ENCODE peak calls at places on chromosomes 7 and 10, in six cellular contexts. One of them, this sample, is unnamed.

GRCh38 chr10:75469018-75469616 is 37.7 kb downstream of the LRMDA start:
- DNase-seq in psoas muscle: peak; percentile 57
- DNase-seq in hepatocyte: peak; percentile 74
- DNase-seq in pancreas: no peak
- DNase-seq in GM23248: peak; percentile 97
- DNase-seq in fibroblast of lung: peak; percentile 99
- DNase-seq in this sample: no peak

GRCh38 chr10:33008499-33009243 is 50.6 kb upstream of the ITGB1 start:
- DNase-seq in psoas muscle: no peak
- DNase-seq in hepatocyte: peak; percentile 90
- DNase-seq in pancreas: peak; percentile 39
- DNase-seq in GM23248: peak; percentile 89
- DNase-seq in fibroblast of lung: peak; percentile 92
- DNase-seq in this sample: no peak

GRCh38 chr10:46233101-46233500 is 53.7 kb upstream of the ANTXRL start:
- DNase-seq in psoas muscle: no peak
- DNase-seq in hepatocyte: no peak
- DNase-seq in pancreas: no peak
- DNase-seq in GM23248: no peak
- DNase-seq in fibroblast of lung: no peak
- DNase-seq in this sample: no peak

GRCh38 chr7:75573477-75574019 is 81.4 kb downstream of the SPDYE5 start:
- DNase-seq in psoas muscle: no peak
- DNase-seq in hepatocyte: no peak
- DNase-seq in pancreas: no peak
- DNase-seq in GM23248: no peak
- DNase-seq in fibroblast of lung: no peak
- DNase-seq in this sample: no peak

GRCh38 chr10:4684434-4684833 is 141.6 kb upstream of the AKR1E2 start:
- DNase-seq in psoas muscle: no peak
- DNase-seq in hepatocyte: no peak
- DNase-seq in pancreas: no peak
- DNase-seq in GM23248: peak; percentile 54
- DNase-seq in fibroblast of lung: no peak
- DNase-seq in this sample: no peak

GRCh38 chr10:124116771-124117510 is 23.5 kb upstream of the CHST15 start:
- DNase-seq in psoas muscle: no peak
- DNase-seq in hepatocyte: no peak
- DNase-seq in pancreas: no peak
- DNase-seq in GM23248: no peak
- DNase-seq in fibroblast of lung: no peak
- DNase-seq in this sample: no peak

GRCh38 chr10:56722912-56723311 is 361.9 kb upstream of the ZWINT start:
- DNase-seq in psoas muscle: no peak
- DNase-seq in hepatocyte: no peak
- DNase-seq in pancreas: no peak
- DNase-seq in GM23248: no peak
- DNase-seq in fibroblast of lung: no peak
- DNase-seq in this sample: no peak

GRCh38 chr10:32877915-32878314 is 80.1 kb downstream of the ITGB1 start:
- DNase-seq in psoas muscle: no peak
- DNase-seq in hepatocyte: no peak
- DNase-seq in pancreas: no peak
- DNase-seq in GM23248: no peak
- DNase-seq in fibroblast of lung: no peak
- DNase-seq in this sample: no peak

GRCh38 chr7:158125091-158125490 is 462.5 kb downstream of the PTPRN2 start:
- DNase-seq in psoas muscle: no peak
- DNase-seq in hepatocyte: no peak
- DNase-seq in pancreas: no peak
- DNase-seq in GM23248: no peak
- DNase-seq in fibroblast of lung: no peak
- DNase-seq in this sample: no peak

GRCh38 chr10:132281915-132282666 is 25.7 kb downstream of the STK32C start:
- DNase-seq in psoas muscle: peak; percentile 16
- DNase-seq in hepatocyte: no peak
- DNase-seq in pancreas: no peak
- DNase-seq in GM23248: no peak
- DNase-seq in fibroblast of lung: no peak
- DNase-seq in this sample: peak; percentile 41

GRCh38 chr10:42975005-42975493 is 101.8 kb upstream of the RET start:
- DNase-seq in psoas muscle: no peak
- DNase-seq in hepatocyte: no peak
- DNase-seq in pancreas: peak; percentile 6
- DNase-seq in GM23248: no peak
- DNase-seq in fibroblast of lung: no peak
- DNase-seq in this sample: peak; percentile 35

GRCh38 chr10:112907893-112908292 is 42.2 kb upstream of the TCF7L2 start:
- DNase-seq in psoas muscle: no peak
- DNase-seq in hepatocyte: no peak
- DNase-seq in pancreas: no peak
- DNase-seq in GM23248: peak; percentile 23
- DNase-seq in fibroblast of lung: no peak
- DNase-seq in this sample: no peak

GRCh38 chr10:2488606-2489005 is 578.7 kb upstream of the PFKP start:
- DNase-seq in psoas muscle: no peak
- DNase-seq in hepatocyte: no peak
- DNase-seq in pancreas: no peak
- DNase-seq in GM23248: no peak
- DNase-seq in fibroblast of lung: no peak
- DNase-seq in this sample: no peak

GRCh38 chr10:89391882-89392756 is at the start of gene IFIT1:
- DNase-seq in psoas muscle: no peak
- DNase-seq in hepatocyte: peak; percentile 79
- DNase-seq in pancreas: no peak
- DNase-seq in GM23248: peak; percentile 91
- DNase-seq in fibroblast of lung: peak; percentile 96
- DNase-seq in this sample: no peak

GRCh38 chr10:30431435-30431911 is 2.5 kb upstream of the MAP3K8 start:
- DNase-seq in psoas muscle: peak; percentile 32
- DNase-seq in hepatocyte: no peak
- DNase-seq in pancreas: no peak
- DNase-seq in GM23248: peak; percentile 66
- DNase-seq in fibroblast of lung: peak; percentile 42
- DNase-seq in this sample: no peak

GRCh38 chr7:19397917-19398316 is 252.7 kb upstream of the FERD3L start:
- DNase-seq in psoas muscle: no peak
- DNase-seq in hepatocyte: no peak
- DNase-seq in pancreas: no peak
- DNase-seq in GM23248: no peak
- DNase-seq in fibroblast of lung: peak; percentile 63
- DNase-seq in this sample: no peak

GRCh38 chr7:101172005-101172853 is 6.9 kb upstream of the VGF start:
- DNase-seq in psoas muscle: no peak
- DNase-seq in hepatocyte: no peak
- DNase-seq in pancreas: peak; percentile 48
- DNase-seq in GM23248: no peak
- DNase-seq in fibroblast of lung: no peak
- DNase-seq in this sample: no peak

GRCh38 chr7:73606801-73607691 is 17.3 kb downstream of the MLXIPL start:
- DNase-seq in psoas muscle: peak; percentile 59
- DNase-seq in hepatocyte: peak; percentile 77
- DNase-seq in pancreas: peak; percentile 64
- DNase-seq in GM23248: peak; percentile 53
- DNase-seq in fibroblast of lung: peak; percentile 34
- DNase-seq in this sample: peak; percentile 72

GRCh38 chr7:1809070-1809469 is 139.0 kb downstream of the ELFN1 start:
- DNase-seq in psoas muscle: no peak
- DNase-seq in hepatocyte: no peak
- DNase-seq in pancreas: no peak
- DNase-seq in GM23248: no peak
- DNase-seq in fibroblast of lung: no peak
- DNase-seq in this sample: no peak

GRCh38 chr7:119931230-119931824 is 341.6 kb upstream of the KCND2 start:
- DNase-seq in psoas muscle: no peak
- DNase-seq in hepatocyte: no peak
- DNase-seq in pancreas: no peak
- DNase-seq in GM23248: peak; percentile 4
- DNase-seq in fibroblast of lung: no peak
- DNase-seq in this sample: no peak

GRCh38 chr7:84455788-84456187 is 261.2 kb upstream of the SEMA3A start:
- DNase-seq in psoas muscle: no peak
- DNase-seq in hepatocyte: no peak
- DNase-seq in pancreas: no peak
- DNase-seq in GM23248: peak; percentile 31
- DNase-seq in fibroblast of lung: peak; percentile 70
- DNase-seq in this sample: no peak

DNA sequence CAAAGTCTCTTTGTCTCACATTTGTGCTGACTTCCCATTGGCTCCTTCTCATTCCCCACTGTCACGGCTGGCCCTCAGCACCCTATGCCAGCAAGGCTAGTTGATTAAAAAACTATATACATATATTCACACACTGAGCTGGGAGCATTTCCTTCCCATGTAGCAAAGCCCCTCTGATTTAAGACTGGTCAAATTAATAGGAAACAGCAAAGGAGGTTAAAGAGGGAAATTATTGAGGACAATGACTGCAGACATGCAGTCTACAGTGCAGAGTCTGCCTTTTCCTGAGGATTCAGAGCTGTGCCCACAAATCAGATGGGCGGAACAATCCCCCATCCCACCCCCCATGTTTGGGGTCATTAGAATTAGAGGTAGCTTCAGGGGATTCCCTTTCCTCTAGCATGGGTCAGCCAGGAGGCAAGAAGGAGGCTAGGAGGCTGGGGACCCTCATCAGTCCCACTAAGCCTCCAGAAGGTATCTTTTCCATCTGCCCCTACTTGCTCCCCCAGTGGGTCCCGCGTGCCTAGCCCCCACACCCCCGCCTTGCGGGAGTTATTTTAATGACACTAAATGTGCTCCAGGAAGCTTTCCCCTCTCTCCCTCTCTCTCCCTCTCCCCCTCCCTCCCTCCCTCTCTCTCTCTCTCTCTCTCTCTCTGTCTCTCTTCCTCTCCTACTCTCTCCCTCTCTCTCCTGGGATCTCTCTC is 9.8 kb upstream of the DLX6 start:
- DNase-seq in psoas muscle: no peak
- DNase-seq in hepatocyte: no peak
- DNase-seq in pancreas: no peak
- DNase-seq in GM23248: no peak
- DNase-seq in fibroblast of lung: no peak
- DNase-seq in this sample: no peak
- H3K27me3 ChIP-seq in psoas muscle: peaks cover 99% of the 10 kb centered on the region
- H3K27me3 ChIP-seq in hepatocyte: peaks cover 98% of the 10 kb centered on the region
- H3K27me3 ChIP-seq in pancreas: peaks cover 39% of the 10 kb centered on the region
- H3K27me3 ChIP-seq in GM23248: peaks cover 96% of the 10 kb centered on the region
- H3K27me3 ChIP-seq in fibroblast of lung: peaks cover 57% of the 10 kb centered on the region
- H3K27me3 ChIP-seq in this sample: peaks cover 94% of the 10 kb centered on the region

GRCh38 chr7:151249034-151249731 is 689 bp upstream of the SMARCD3 start:
- DNase-seq in psoas muscle: peak; percentile 75
- DNase-seq in hepatocyte: peak; percentile 83
- DNase-seq in pancreas: peak; percentile 68
- DNase-seq in GM23248: peak; percentile 86
- DNase-seq in fibroblast of lung: peak; percentile 53
- DNase-seq in this sample: peak; percentile 79
- H3K27me3 ChIP-seq in psoas muscle: no peaks in the 10 kb centered on the region
- H3K27me3 ChIP-seq in hepatocyte: no peaks in the 10 kb centered on the region
- H3K27me3 ChIP-seq in pancreas: no peaks in the 10 kb centered on the region
- H3K27me3 ChIP-seq in GM23248: no peaks in the 10 kb centered on the region
- H3K27me3 ChIP-seq in fibroblast of lung: no peaks in the 10 kb centered on the region
- H3K27me3 ChIP-seq in this sample: peaks cover 27% of the 10 kb centered on the region

DNA sequence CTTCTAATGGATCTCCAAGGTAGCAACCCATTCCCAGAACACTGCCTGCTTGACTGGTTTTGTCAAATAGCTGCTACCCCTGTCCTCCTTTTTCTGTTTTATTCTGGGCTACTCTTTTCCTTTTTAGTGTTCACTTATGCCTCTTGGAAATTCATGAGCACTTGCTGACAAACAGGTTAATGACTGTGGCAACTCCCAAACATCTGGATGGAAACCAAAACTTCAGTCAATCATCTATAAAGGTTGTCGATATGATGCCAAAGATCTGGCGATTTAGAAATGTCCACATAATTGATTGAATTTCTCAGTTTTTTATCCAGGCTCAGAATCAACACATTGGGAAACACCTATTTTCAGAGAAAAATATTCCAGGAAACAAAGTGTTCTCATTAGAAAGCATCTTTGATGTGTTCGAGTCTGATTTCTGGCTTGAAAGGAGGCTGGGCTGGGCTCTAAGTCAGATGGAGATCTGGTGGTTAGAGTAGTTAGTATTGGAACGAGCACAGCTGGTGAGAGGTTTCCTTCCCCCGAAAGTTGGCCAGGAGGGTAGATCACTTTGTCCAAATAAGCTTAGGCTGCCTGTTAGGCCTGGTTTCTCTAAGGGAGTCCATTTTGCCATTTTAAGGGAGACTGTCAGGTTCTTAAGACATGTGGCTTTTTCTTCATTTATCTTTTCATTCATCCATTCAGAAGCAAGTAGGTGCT is 17.8 kb downstream of the PAX2 start:
- DNase-seq in psoas muscle: no peak
- DNase-seq in hepatocyte: no peak
- DNase-seq in pancreas: no peak
- DNase-seq in GM23248: no peak
- DNase-seq in fibroblast of lung: no peak
- DNase-seq in this sample: no peak
- H3K27me3 ChIP-seq in psoas muscle: peaks cover 60% of the 10 kb centered on the region
- H3K27me3 ChIP-seq in hepatocyte: peaks cover 90% of the 10 kb centered on the region
- H3K27me3 ChIP-seq in pancreas: no peaks in the 10 kb centered on the region
- H3K27me3 ChIP-seq in GM23248: peaks cover 83% of the 10 kb centered on the region
- H3K27me3 ChIP-seq in fibroblast of lung: peaks cover 27% of the 10 kb centered on the region
- H3K27me3 ChIP-seq in this sample: peaks cover 59% of the 10 kb centered on the region

GRCh38 chr7:122311280-122311679 is 6.7 kb upstream of the FEZF1 start:
- DNase-seq in psoas muscle: no peak
- DNase-seq in hepatocyte: no peak
- DNase-seq in pancreas: no peak
- DNase-seq in GM23248: no peak
- DNase-seq in fibroblast of lung: no peak
- DNase-seq in this sample: no peak

GRCh38 chr7:122311719-122312118 is 7.2 kb upstream of the FEZF1 start:
- DNase-seq in psoas muscle: no peak
- DNase-seq in hepatocyte: no peak
- DNase-seq in pancreas: no peak
- DNase-seq in GM23248: no peak
- DNase-seq in fibroblast of lung: no peak
- DNase-seq in this sample: no peak

GRCh38 chr7:122310119-122311021 is 5.8 kb upstream of the FEZF1 start:
- DNase-seq in psoas muscle: no peak
- DNase-seq in hepatocyte: peak; percentile 15
- DNase-seq in pancreas: no peak
- DNase-seq in GM23248: peak; percentile 39
- DNase-seq in fibroblast of lung: no peak
- DNase-seq in this sample: peak; percentile 45

GRCh38 chr7:122314284-122314683 is 9.7 kb upstream of the FEZF1 start:
- DNase-seq in psoas muscle: no peak
- DNase-seq in hepatocyte: no peak
- DNase-seq in pancreas: no peak
- DNase-seq in GM23248: no peak
- DNase-seq in fibroblast of lung: no peak
- DNase-seq in this sample: no peak

DNA sequence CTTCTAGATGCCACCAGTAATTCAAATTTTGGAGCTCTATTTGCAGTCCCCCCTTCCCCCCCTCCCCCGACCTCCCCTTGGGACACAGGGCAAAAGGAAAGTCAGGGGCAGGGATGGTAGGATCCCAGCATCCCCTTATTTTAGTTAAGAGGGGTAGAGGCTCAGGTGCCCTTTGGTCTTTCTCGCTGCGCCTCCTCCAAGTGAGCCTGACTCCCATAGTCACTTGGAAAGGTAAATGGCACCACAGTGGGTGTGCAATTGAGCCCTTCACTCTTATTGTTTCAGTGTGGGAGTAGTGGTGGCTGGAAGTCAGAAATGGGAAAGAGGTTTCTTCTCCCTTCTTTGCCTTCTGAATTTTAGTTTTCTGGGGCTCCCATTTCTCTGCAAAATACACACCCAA is 8.2 kb upstream of the FEZF1 start:
- DNase-seq in psoas muscle: no peak
- DNase-seq in hepatocyte: no peak
- DNase-seq in pancreas: no peak
- DNase-seq in GM23248: no peak
- DNase-seq in fibroblast of lung: no peak
- DNase-seq in this sample: no peak
- H3K27me3 ChIP-seq in psoas muscle: peaks cover 97% of the 10 kb centered on the region
- H3K27me3 ChIP-seq in hepatocyte: peaks cover 100% of the 10 kb centered on the region
- H3K27me3 ChIP-seq in pancreas: peaks cover 21% of the 10 kb centered on the region
- H3K27me3 ChIP-seq in GM23248: peaks cover 97% of the 10 kb centered on the region
- H3K27me3 ChIP-seq in fibroblast of lung: peaks cover 75% of the 10 kb centered on the region
- H3K27me3 ChIP-seq in this sample: peaks cover 95% of the 10 kb centered on the region